ENCODE peak calls at places on chromosomes 4 and X, in nine cellular contexts. Q is H9; P is fibroblast of lung; O is suprapubic skin; F is aorta; N is substantia nigra; D is CD8-positive, alpha-beta T cell; X is CD8-positive, alpha-beta memory T cell; E is neuronal stem cell. M is an unnamed sample.

GRCh38 chrX:53383376-53384087 is 38.9 kb downstream of the SMC1A start:
- DNase-seq in D (no peak), F (no peak), Q (no peak), N (no peak), E (no peak), P (no peak), O (no peak), X (no peak), M (no peak)

GRCh38 chrX:106894978-106895452 is 8.1 kb downstream of the RIPPLY1 start:
- DNase-seq in D (no peak), E (no peak), P (peak; percentile 64), X (no peak), O (no peak), Q (no peak), F (no peak), N (no peak), M (no peak)

GRCh38 chr4:125060376-125060775 is 254.4 kb upstream of the FAT4 start:
- DNase-seq in P (no peak), O (no peak), D (no peak), E (no peak), F (no peak), Q (no peak), X (no peak), N (no peak), M (no peak)

GRCh38 chr4:142373610-142374009 is 472.5 kb downstream of the INPP4B start:
- DNase-seq in E (no peak), N (no peak), D (no peak), X (no peak), F (no peak), Q (no peak), O (no peak), P (peak; percentile 88), M (no peak)

GRCh38 chrX:154409222-154409871 is at the start of gene DNASE1L1:
- DNase-seq in P (peak; percentile 78), E (peak; percentile 69), F (peak; percentile 97), D (no peak), Q (peak; percentile 97), X (peak; percentile 18), N (peak; percentile 11), O (peak; percentile 90), M (no peak)

GRCh38 chr4:38670939-38671593 is 7.1 kb downstream of the KLF3 start:
- DNase-seq in F (no peak), D (no peak), P (no peak), E (no peak), Q (no peak), X (no peak), O (no peak), N (no peak), M (no peak)

GRCh38 chr4:2816401-2816954 is 23.6 kb downstream of the SH3BP2 start:
- DNase-seq in D (no peak), N (no peak), F (no peak), X (no peak), E (no peak), Q (no peak), O (no peak), P (no peak), M (no peak)

GRCh38 chrX:32269877-32270276 is 941.5 kb downstream of the DMD start:
- DNase-seq in X (no peak), F (no peak), Q (no peak), D (no peak), N (no peak), P (no peak), O (no peak), E (no peak), M (no peak)

GRCh38 chr4:124974163-124974562 is 261.6 kb upstream of the ANKRD50 start:
- DNase-seq in E (no peak), D (no peak), X (no peak), O (no peak), F (no peak), N (no peak), P (no peak), Q (no peak), M (no peak)

GRCh38 chr4:173381610-173382009 is 10.9 kb downstream of the SAP30 start:
- DNase-seq in P (no peak), D (no peak), O (no peak), X (no peak), N (no peak), F (no peak), E (no peak), Q (no peak), M (no peak)

GRCh38 chrX:114619874-114620273 is 36.0 kb downstream of the HTR2C start:
- DNase-seq in E (no peak), Q (no peak), D (no peak), N (no peak), P (no peak), X (no peak), O (no peak), F (no peak), M (no peak)

GRCh38 chrX:103629295-103630170 is 758 bp downstream of the TCEAL1 start:
- DNase-seq in P (peak; percentile 77), E (peak; percentile 51), N (peak; percentile 74), O (peak; percentile 74), X (no peak), Q (peak; percentile 90), D (peak; percentile 14), F (peak; percentile 76), M (peak; percentile 20)

GRCh38 chr4:84032372-84032771 is 466.7 kb downstream of the NKX6-1 start:
- DNase-seq in X (no peak), N (no peak), D (no peak), F (no peak), O (no peak), Q (no peak), E (no peak), P (no peak), M (no peak)

GRCh38 chr4:7805533-7806079 is 134.1 kb downstream of the AFAP1 start:
- DNase-seq in X (no peak), N (no peak), Q (no peak), E (no peak), P (peak; percentile 84), O (no peak), D (no peak), F (peak; percentile 84), M (no peak)

GRCh38 chr4:190019023-190019858 is 7.8 kb downstream of the FRG2 start:
- DNase-seq in D (no peak), O (no peak), F (no peak), Q (peak; percentile 33), P (no peak), N (no peak), X (no peak), E (no peak), M (no peak)

GRCh38 chrX:70196961-70197805 is 19.9 kb downstream of the DGAT2L6 start:
- DNase-seq in Q (peak; percentile 51), P (peak; percentile 59), N (no peak), X (peak; percentile 43), O (no peak), F (peak; percentile 56), E (peak; percentile 32), D (peak; percentile 64), M (peak; percentile 64)

DNA sequence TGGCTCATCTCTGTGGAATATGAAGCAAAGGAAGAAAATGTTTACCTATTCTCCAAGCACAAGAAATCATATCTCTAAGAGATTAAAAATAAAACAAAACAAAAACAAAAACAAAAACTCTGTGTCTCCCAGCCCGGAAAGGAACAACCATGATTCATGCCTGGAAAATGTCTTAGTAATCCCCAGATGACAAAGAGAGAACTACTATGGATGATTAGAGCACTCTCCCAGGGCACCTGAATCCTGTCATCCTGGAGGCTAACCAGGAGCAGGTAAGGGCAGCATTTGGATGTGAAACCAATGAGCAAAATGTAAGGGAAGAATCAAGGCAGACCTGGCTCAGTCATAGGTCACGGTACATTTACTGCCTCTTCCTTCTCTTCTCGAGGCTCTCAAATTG is 1.7 kb upstream of the AKAP4 start:
- DNase-seq in E (no peak), D (no peak), P (no peak), X (no peak), N (no peak), O (no peak), Q (no peak), F (no peak), M (no peak)
- H3K27ac ChIP-seq in E (no peak overlapping the region), D (no peak overlapping the region), P (no peak overlapping the region), X (no peak overlapping the region), N (no peak overlapping the region), O (no peak overlapping the region), Q (no peak overlapping the region), F (no peak overlapping the region), M (no peak overlapping the region)

GRCh38 chrX:137430301-137430700 is 135.6 kb upstream of the ZIC3 start:
- DNase-seq in O (no peak), X (no peak), N (no peak), E (no peak), F (no peak), D (no peak), Q (peak; percentile 42), P (no peak), M (no peak)
- H3K27ac ChIP-seq in O (no peak overlapping the region), X (no peak overlapping the region), N (no peak overlapping the region), E (no peak overlapping the region), F (no peak overlapping the region), D (no peak overlapping the region), Q (no peak overlapping the region), P (no peak overlapping the region), M (no peak overlapping the region)

GRCh38 chrX:44338361-44338760 is 5.1 kb downstream of the EFHC2 start:
- DNase-seq in X (no peak), Q (no peak), O (no peak), F (no peak), E (no peak), N (no peak), P (no peak), D (no peak), M (no peak)

GRCh38 chrX:44344687-44345086 is 1.2 kb upstream of the EFHC2 start:
- DNase-seq in O (no peak), X (peak; percentile 2), N (no peak), E (no peak), D (peak; percentile 13), P (no peak), F (no peak), Q (no peak), M (peak; percentile 44)

GRCh38 chrX:44343412-44343942 is at the start of gene EFHC2:
- DNase-seq in D (peak; percentile 62), P (peak; percentile 6), X (peak; percentile 57), F (peak; percentile 53), E (no peak), Q (peak; percentile 38), O (no peak), N (no peak), M (peak; percentile 61)

GRCh38 chrX:44344194-44344593 is 722 bp upstream of the EFHC2 start:
- DNase-seq in D (peak; percentile 61), F (no peak), X (peak; percentile 59), N (no peak), E (no peak), Q (peak; percentile 29), O (no peak), P (no peak), M (peak; percentile 17)

GRCh38 chrX:44342866-44343265 is 606 bp downstream of the EFHC2 start:
- DNase-seq in F (no peak), Q (no peak), X (no peak), D (no peak), N (no peak), E (no peak), P (no peak), O (no peak), M (no peak)
- H3K27ac ChIP-seq in F (no peak overlapping the region), Q (no peak overlapping the region), X (peak overlapping the region; percentile 81), D (peak overlapping the region; percentile 84), N (no peak overlapping the region), E (no peak overlapping the region), P (peak overlapping the region; percentile 43), O (no peak overlapping the region), M (peak overlapping the region; percentile 84)

DNA sequence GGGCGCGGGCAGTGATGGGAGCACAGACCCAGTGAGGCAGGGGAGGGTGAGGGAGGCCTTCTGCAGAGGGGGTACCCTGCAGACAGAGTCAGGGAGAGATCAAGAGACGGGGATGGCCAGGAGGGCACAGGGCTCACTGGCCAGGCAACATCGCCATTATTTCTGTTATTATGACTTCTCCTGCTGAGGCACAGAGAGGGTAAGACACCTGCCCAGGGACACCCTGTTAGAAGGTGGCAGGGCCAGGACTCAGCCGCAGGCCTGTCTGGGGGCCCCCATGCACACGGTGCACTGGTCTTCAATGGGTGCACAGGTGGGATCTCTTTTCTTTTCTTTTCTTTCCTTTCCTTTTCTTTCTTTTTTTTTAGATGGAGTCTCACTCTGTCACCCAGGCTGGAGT is 15.8 kb downstream of the BLOC1S4 start:
- DNase-seq in O (no peak), D (no peak), F (no peak), Q (no peak), X (no peak), N (no peak), E (no peak), P (no peak), M (no peak)
- H3K27ac ChIP-seq in O (no peak overlapping the region), D (no peak overlapping the region), F (no peak overlapping the region), Q (no peak overlapping the region), X (peak overlapping the region; percentile 83), N (peak overlapping the region; percentile 82), E (no peak overlapping the region), P (no peak overlapping the region), M (no peak overlapping the region)